ENCODE peak calls at places on chromosomes 11 and 22, in nine cellular contexts. N, Q, U, G, H, X, O, C and D are unnamed samples.

GRCh38 chr22:50016308-50016987 is 3.9 kb upstream of the IL17REL start:
- DNase-seq in N (peak; percentile 6), Q (peak; percentile 39), U (no peak), G (no peak), H (no peak), X (no peak), O (no peak), C (no peak), D (no peak)

GRCh38 chr11:105298174-105298573 is 158.6 kb upstream of the CARD18 start:
- DNase-seq in N (no peak), Q (no peak), U (no peak), G (no peak), H (no peak), X (no peak), O (no peak), C (no peak), D (no peak)

GRCh38 chr22:16866167-16866566 is 41.0 kb upstream of the XKR3 start:
- DNase-seq in N (no peak), Q (no peak), U (no peak), G (no peak), H (no peak), X (no peak), O (no peak), C (peak; percentile 86), D (no peak)

GRCh38 chr11:60960405-60960804 is 8.4 kb upstream of the SLC15A3 start:
- DNase-seq in N (no peak), Q (no peak), U (no peak), G (no peak), H (no peak), X (no peak), O (no peak), C (no peak), D (no peak)

GRCh38 chr11:123166095-123166559 is 28.9 kb downstream of the CLMP start:
- DNase-seq in N (peak; percentile 58), Q (peak; percentile 84), U (peak; percentile 41), G (no peak), H (peak; percentile 92), X (no peak), O (no peak), C (no peak), D (no peak)

GRCh38 chr22:45341503-45341902 is 31.8 kb downstream of the FAM118A start:
- DNase-seq in N (no peak), Q (no peak), U (no peak), G (no peak), H (no peak), X (no peak), O (no peak), C (no peak), D (no peak)

GRCh38 chr11:118778898-118779297 is 12.1 kb downstream of the DDX6 start:
- DNase-seq in N (no peak), Q (no peak), U (no peak), G (no peak), H (no peak), X (no peak), O (no peak), C (no peak), D (no peak)

GRCh38 chr11:107549253-107549953 is 16.1 kb downstream of the ALKBH8 start:
- DNase-seq in N (no peak), Q (no peak), U (no peak), G (no peak), H (peak; percentile 64), X (no peak), O (no peak), C (no peak), D (no peak)

GRCh38 chr22:37070334-37070733 is 18.8 kb downstream of the KCTD17 start:
- DNase-seq in N (no peak), Q (no peak), U (no peak), G (no peak), H (no peak), X (no peak), O (no peak), C (no peak), D (no peak)

GRCh38 chr11:110249066-110249465 is 47.3 kb downstream of the RDX start:
- DNase-seq in N (no peak), Q (no peak), U (no peak), G (no peak), H (no peak), X (no peak), O (no peak), C (no peak), D (no peak)

GRCh38 chr11:124754309-124754708 is 2.3 kb upstream of the VSIG2 start:
- DNase-seq in N (no peak), Q (no peak), U (no peak), G (no peak), H (no peak), X (no peak), O (no peak), C (no peak), D (no peak)

GRCh38 chr11:43789700-43790443 is 90.8 kb upstream of the ALKBH3 start:
- DNase-seq in N (no peak), Q (no peak), U (no peak), G (peak; percentile 22), H (no peak), X (no peak), O (no peak), C (no peak), D (no peak)

GRCh38 chr11:79437981-79438630 is 2.7 kb downstream of the TENM4 start:
- DNase-seq in N (no peak), Q (peak; percentile 67), U (no peak), G (no peak), H (peak; percentile 45), X (no peak), O (no peak), C (no peak), D (peak; percentile 4)

GRCh38 chr22:35133702-35134395 is 67.9 kb downstream of the ISX start:
- DNase-seq in N (peak; percentile 19), Q (no peak), U (no peak), G (no peak), H (no peak), X (no peak), O (no peak), C (no peak), D (no peak)

GRCh38 chr11:64562723-64563351 is 28.2 kb upstream of the SLC22A12 start:
- DNase-seq in N (no peak), Q (no peak), U (no peak), G (no peak), H (no peak), X (no peak), O (no peak), C (no peak), D (no peak)

GRCh38 chr11:10605941-10606381 is 37.5 kb upstream of the LYVE1 start:
- DNase-seq in N (peak; percentile 49), Q (peak; percentile 83), U (no peak), G (no peak), H (peak; percentile 55), X (no peak), O (peak; percentile 46), C (peak; percentile 92), D (no peak)

DNA sequence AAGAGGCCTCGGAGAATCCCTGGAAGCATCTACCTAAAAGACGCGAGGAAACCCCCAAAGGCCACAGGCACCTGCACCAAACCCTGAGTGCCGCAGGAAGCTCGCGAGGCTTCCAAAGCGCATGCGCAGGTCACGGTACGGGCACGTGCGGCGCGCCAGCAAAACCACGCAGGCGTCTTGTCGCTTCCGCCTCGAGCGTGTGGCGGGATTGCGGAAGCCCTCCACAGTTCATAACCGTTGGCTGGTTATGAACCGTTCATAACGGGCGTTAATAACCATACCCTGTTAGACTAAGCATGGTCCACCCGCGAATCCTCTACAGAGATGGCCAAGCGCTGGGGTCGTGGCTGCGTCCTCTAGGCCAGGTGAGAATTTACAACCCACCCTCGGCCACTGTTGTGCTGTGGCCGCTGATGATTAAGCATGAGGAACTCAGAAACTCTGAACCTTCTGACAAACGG is 46.4 kb downstream of the MORC2 start:
- DNase-seq in N (peak; percentile 62), Q (peak; percentile 84), U (no peak), G (no peak), H (peak; percentile 43), X (peak; percentile 60), O (peak; percentile 55), C (peak; percentile 89), D (peak; percentile 32)
- TF ChIP-seq POLR2AphosphoS5 in N (peak; percentile 34), Q (peak; percentile 67), U (no peak), G (no peak), H (peak; percentile 27), X (peak; percentile 82), O (no peak), C (peak; percentile 54), D (peak; percentile 33)

DNA sequence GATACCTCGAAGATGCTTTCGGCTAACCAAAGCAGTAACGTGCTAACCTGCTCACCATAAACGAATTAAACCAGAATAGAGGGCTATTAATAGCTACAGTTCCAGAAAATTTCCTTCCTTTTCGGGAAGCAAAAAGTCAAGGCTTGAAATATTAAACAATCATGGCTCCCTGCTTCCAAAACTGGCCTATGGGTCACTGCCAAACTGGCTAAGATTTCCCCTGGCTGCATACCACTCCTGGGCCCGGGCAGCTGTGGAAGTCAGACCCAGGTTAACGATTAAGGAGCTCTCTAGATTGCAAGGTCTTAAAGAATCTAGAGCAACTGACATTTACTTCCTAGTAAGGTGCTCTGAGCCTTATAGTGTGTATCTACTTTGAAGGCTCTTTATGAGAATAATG is 1.7 kb downstream of the AMOTL1 start:
- DNase-seq in N (no peak), Q (no peak), U (no peak), G (no peak), H (no peak), X (no peak), O (no peak), C (no peak), D (no peak)
- H3K4me3 ChIP-seq in N (peak overlapping the region; percentile 58), Q (peak overlapping the region; percentile 95), U (peak overlapping the region; percentile 99), G (peak overlapping the region; percentile 61), H (peak overlapping the region; percentile 93), X (no peak overlapping the region), O (peak overlapping the region; percentile 88), C (peak overlapping the region; percentile 87), D (peak overlapping the region; percentile 80)

DNA sequence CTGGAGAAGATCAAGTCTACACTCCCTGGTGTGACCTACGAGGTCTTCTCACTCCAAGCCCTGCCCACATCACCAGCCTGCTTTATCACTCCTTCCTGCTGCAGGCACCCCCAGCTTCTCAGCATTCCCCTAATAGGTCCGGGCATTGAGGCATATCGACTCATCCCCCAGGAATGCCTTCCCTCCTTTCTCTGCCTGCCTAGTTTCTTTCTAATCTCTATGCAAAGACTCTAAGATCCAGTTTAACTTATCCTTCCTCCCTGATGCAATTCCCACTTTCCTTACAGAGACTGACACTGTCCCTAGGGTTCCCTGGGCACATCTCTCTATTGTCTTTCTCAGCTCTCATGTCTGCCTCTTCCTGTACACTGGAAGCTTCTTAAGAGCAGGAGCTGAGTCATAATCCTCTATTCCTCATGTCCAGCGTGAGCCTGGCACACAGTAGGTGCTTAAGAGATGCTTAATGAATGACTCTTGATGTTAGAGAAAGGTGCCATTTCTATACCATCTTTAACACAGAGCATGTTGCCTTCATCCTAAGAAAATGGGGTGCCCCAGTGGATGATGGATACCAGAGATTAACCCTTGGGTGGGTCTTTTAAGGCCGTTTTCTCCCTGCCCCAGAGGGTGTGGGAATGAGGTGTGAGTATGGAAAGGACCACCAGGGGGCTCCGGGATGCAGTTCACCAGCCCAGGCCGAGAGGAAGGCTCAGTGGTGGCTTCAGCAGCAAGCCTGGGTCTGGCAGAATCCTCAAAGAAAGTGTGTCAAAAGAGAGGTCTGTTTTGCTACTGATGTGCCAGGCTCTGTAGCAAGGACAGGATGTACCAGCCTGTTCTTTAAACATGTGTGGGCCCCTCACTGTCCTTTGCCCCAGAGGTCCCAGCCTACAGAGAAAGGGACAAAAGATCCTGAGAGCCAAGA is 34.7 kb downstream of the PARVA start:
- DNase-seq in N (peak; percentile 69), Q (peak; percentile 95), U (peak; percentile 73), G (peak; percentile 56), H (peak; percentile 90), X (no peak), O (peak; percentile 57), C (peak; percentile 92), D (no peak)
- TF ChIP-seq CTCF in N (peak; percentile 83), Q (peak; percentile 82), U (peak; percentile 74), G (peak; percentile 82), H (peak; percentile 88), X (peak; percentile 50), O (peak; percentile 69), C (peak; percentile 80), D (peak; percentile 69)

GRCh38 chr11:38517991-38518390 is 1920.0 kb upstream of the RAG2 start:
- DNase-seq in N (no peak), Q (no peak), U (no peak), G (no peak), H (no peak), X (no peak), O (no peak), C (no peak), D (no peak)
- TF ChIP-seq POLR2AphosphoS5 in N (no peak), Q (no peak), U (no peak), G (no peak), H (no peak), X (no peak), O (no peak), C (no peak), D (no peak)